ENCODE peak calls at places on chromosomes 3 and 15, in five cellular contexts. V, R, E, S and H are unnamed samples.
A peak's percentile ranks its signal among the peaks of the same experiment; 100 is the strongest.

GRCh38 chr3:15815696-15816095 is 17.9 kb upstream of the ANKRD28 start:
- DNase-seq in S (peak; percentile 30), E (no peak), R (peak; percentile 9), V (no peak), H (no peak)

GRCh38 chr3:278300-279064 is 81.9 kb downstream of the CHL1 start:
- DNase-seq in S (no peak), E (no peak), V (no peak), R (no peak), H (no peak)

GRCh38 chr3:50237133-50237651 is 1.2 kb downstream of the GNAI2 start:
- DNase-seq in E (no peak), V (no peak), S (no peak), R (peak; percentile 56), H (peak; percentile 60)

GRCh38 chr15:36407647-36408046 is 171.8 kb upstream of the CDIN1 start:
- DNase-seq in E (peak; percentile 11), R (no peak), V (no peak), S (peak; percentile 2), H (no peak)

GRCh38 chr3:120438971-120439370 is 11.8 kb downstream of the FSTL1 start:
- DNase-seq in S (no peak), E (no peak), R (no peak), V (no peak), H (no peak)

GRCh38 chr3:164387236-164387635 is 691.1 kb downstream of the SI start:
- DNase-seq in E (no peak), S (no peak), V (no peak), R (no peak), H (no peak)

GRCh38 chr3:151589311-151589710 is 128.4 kb upstream of the IGSF10 start:
- DNase-seq in S (no peak), R (no peak), E (no peak), V (peak; percentile 21), H (no peak)

GRCh38 chr3:175941352-175941751 is 1082.2 kb downstream of the NAALADL2 start:
- DNase-seq in E (peak; percentile 8), S (no peak), R (no peak), V (no peak), H (no peak)

GRCh38 chr3:197545111-197545510 is 10.7 kb downstream of the BDH1 start:
- DNase-seq in E (no peak), S (no peak), R (no peak), V (no peak), H (no peak)

GRCh38 chr3:3862534-3862933 is 63.3 kb downstream of the LRRN1 start:
- DNase-seq in S (no peak), V (no peak), R (no peak), E (no peak), H (no peak)

GRCh38 chr3:16069149-16069922 is 105.1 kb upstream of the GALNT15 start:
- DNase-seq in V (no peak), S (peak; percentile 87), E (no peak), R (no peak), H (no peak)

GRCh38 chr3:169668081-169668956 is 4.8 kb upstream of the MECOM start:
- DNase-seq in S (no peak), V (no peak), R (peak; percentile 68), E (no peak), H (peak; percentile 73)

GRCh38 chr3:195143221-195143620 is 127.7 kb downstream of the XXYLT1 start:
- DNase-seq in V (no peak), R (no peak), S (no peak), E (no peak), H (no peak)

GRCh38 chr3:141064255-141064926 is 13.2 kb downstream of the SPSB4 start:
- DNase-seq in R (no peak), S (no peak), V (no peak), E (no peak), H (no peak)

GRCh38 chr3:9791127-9791526 is 1.1 kb downstream of the TADA3 start:
- DNase-seq in E (no peak), R (no peak), S (no peak), V (no peak), H (no peak)

GRCh38 chr3:162984752-162985151 is 1488.1 kb downstream of the OTOL1 start:
- DNase-seq in R (no peak), E (no peak), S (no peak), V (no peak), H (no peak)

GRCh38 chr3:18424862-18425640 is at the start of gene SATB1:
- DNase-seq in E (peak; percentile 19), R (peak; percentile 85), S (no peak), V (peak; percentile 36), H (peak; percentile 87)

GRCh38 chr3:193544289-193544688 is 10.4 kb downstream of the ATP13A4 start:
- DNase-seq in V (no peak), R (no peak), E (no peak), S (no peak), H (no peak)

GRCh38 chr3:190058486-190059241 is 62.0 kb downstream of the P3H2 start:
- DNase-seq in R (no peak), E (no peak), V (no peak), S (no peak), H (no peak)

GRCh38 chr3:141280690-141281089 is 49.1 kb downstream of the PXYLP1 start:
- DNase-seq in S (no peak), V (no peak), R (no peak), E (no peak), H (no peak)

GRCh38 chr3:42660898-42661297 is 7.4 kb downstream of the ZBTB47 start:
- DNase-seq in R (no peak), S (peak; percentile 61), E (peak; percentile 60), V (no peak), H (peak; percentile 47)

GRCh38 chr3:176041812-176042211 is 1155.5 kb downstream of the TBL1XR1 start:
- DNase-seq in R (no peak), E (no peak), S (no peak), V (no peak), H (no peak)

GRCh38 chr3:108406661-108407206 is 103.7 kb downstream of the MYH15 start:
- DNase-seq in R (peak; percentile 70), E (peak; percentile 36), S (peak; percentile 71), V (peak; percentile 62), H (no peak)

GRCh38 chr15:64634576-64635485 is 140.6 kb downstream of the RBPMS2 start:
- DNase-seq in E (no peak), S (peak; percentile 72), V (no peak), R (no peak), H (peak; percentile 38)

GRCh38 chr3:44265815-44266214 is 24.1 kb downstream of the TOPAZ1 start:
- DNase-seq in S (no peak), V (no peak), R (no peak), E (no peak), H (no peak)

GRCh38 chr3:45145223-45145622 is 955 bp downstream of the CDCP1 start:
- DNase-seq in V (no peak), R (peak; percentile 28), E (no peak), S (no peak), H (no peak)

GRCh38 chr3:177928156-177928555 is 608.1 kb upstream of the KCNMB2 start:
- DNase-seq in E (no peak), S (no peak), R (no peak), V (no peak), H (no peak)

GRCh38 chr3:118472586-118472985 is 562.1 kb downstream of the IGSF11 start:
- DNase-seq in S (no peak), R (no peak), V (no peak), E (no peak), H (no peak)

GRCh38 chr15:60128000-60128376 is 123.9 kb downstream of the FOXB1 start:
- DNase-seq in R (no peak), V (no peak), S (no peak), E (no peak), H (no peak)
- TF ChIP-seq GABPA in R (no peak), V (no peak), S (no peak), E (no peak), H (no peak)

GRCh38 chr15:43544266-43544665 is 26.9 kb downstream of the MAP1A start:
- DNase-seq in R (no peak), E (no peak), V (no peak), S (no peak), H (no peak)
- TF ChIP-seq GABPA in R (no peak), E (no peak), V (no peak), S (no peak), H (no peak)

GRCh38 chr3:115252679-115253078 is 105.6 kb upstream of the ZBTB20 start:
- DNase-seq in E (no peak), S (no peak), R (no peak), V (no peak), H (no peak)
- TF ChIP-seq GABPA in E (no peak), S (no peak), R (no peak), V (no peak), H (no peak)

GRCh38 chr3:129783470-129783869 is 110.0 kb downstream of the TMCC1 start:
- DNase-seq in R (no peak), E (no peak), S (no peak), V (no peak), H (no peak)
- TF ChIP-seq GABPA in R (no peak), E (no peak), S (no peak), V (no peak), H (no peak)

GRCh38 chr3:110530902-110531301 is 540.7 kb upstream of the NECTIN3 start:
- DNase-seq in E (no peak), R (no peak), V (no peak), S (no peak), H (no peak)

GRCh38 chr3:110528305-110529121 is 543.1 kb upstream of the NECTIN3 start:
- DNase-seq in V (no peak), E (peak; percentile 23), R (no peak), S (no peak), H (no peak)

GRCh38 chr3:110526732-110527727 is 544.6 kb upstream of the NECTIN3 start:
- DNase-seq in R (no peak), S (no peak), E (peak; percentile 10), V (no peak), H (no peak)
- TF ChIP-seq GABPA in R (no peak), S (no peak), E (no peak), V (no peak), H (no peak)

GRCh38 chr15:82898961-82899360 is 53.6 kb downstream of the HOMER2 start:
- DNase-seq in V (no peak), S (no peak), E (no peak), R (no peak), H (no peak)

GRCh38 chr15:82891025-82891390 is 61.5 kb downstream of the HOMER2 start:
- DNase-seq in E (no peak), V (no peak), R (no peak), S (no peak), H (no peak)

GRCh38 chr15:82895983-82896382 is 56.5 kb downstream of the HOMER2 start:
- DNase-seq in E (no peak), R (no peak), V (no peak), S (no peak), H (no peak)

GRCh38 chr15:82892541-82892940 is 60.0 kb downstream of the HOMER2 start:
- DNase-seq in R (no peak), E (peak; percentile 36), V (no peak), S (no peak), H (no peak)

DNA sequence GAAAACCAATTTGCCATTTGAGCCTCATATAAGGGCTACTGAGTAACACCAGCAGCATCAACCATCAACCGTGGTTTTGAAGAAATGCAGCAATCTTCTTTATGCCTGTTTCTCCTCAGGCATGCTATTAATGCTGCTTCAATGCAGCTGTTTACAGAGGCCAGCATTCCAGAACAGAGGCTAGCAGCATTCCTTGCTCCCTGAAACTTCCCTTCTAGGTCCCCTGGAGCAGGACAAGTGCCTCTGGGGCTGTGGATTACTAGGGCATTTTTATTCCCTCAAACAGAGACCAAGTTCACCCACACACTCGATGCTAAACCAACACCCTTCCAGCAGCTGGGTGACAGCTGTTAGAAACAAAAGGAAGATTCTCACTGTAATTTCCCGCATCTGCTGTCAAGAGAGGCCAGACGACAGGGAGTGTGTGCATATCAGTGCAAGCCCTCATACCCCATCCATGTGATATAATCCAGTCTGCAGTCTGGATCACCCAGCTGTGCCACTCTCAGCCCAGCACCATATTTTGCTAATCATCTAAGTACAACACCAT is 57.5 kb downstream of the HOMER2 start:
- DNase-seq in S (no peak), E (no peak), R (peak; percentile 72), V (no peak), H (peak; percentile 43)
- TF ChIP-seq GABPA in S (no peak), E (no peak), R (no peak), V (no peak), H (no peak)